ENCODE peak calls at places on chromosomes 6 and 20, in eight cellular contexts. M is colonic mucosa; J is activated CD4-positive, CD25-positive, alpha-beta regulatory T cell; X is kidney epithelial cell; E is HEK293T; T is GM23338; U is Peyer's patch; D is NCI-H2029. W is an unnamed sample.

GRCh38 chr20:19969507-19970255 is 47.5 kb upstream of the NAA20 start:
- DNase-seq in J (no peak), X (no peak), M (no peak), E (no peak), T (no peak), D (no peak), U (no peak), W (no peak)

GRCh38 chr6:158655569-158656450 is 6.0 kb downstream of the SYTL3 start:
- DNase-seq in J (no peak), M (no peak), X (no peak), T (no peak), D (peak), E (no peak), U (peak), W (peak)

GRCh38 chr20:54179946-54180345 is 6.2 kb upstream of the CYP24A1 start:
- DNase-seq in U (no peak), M (no peak), T (no peak), X (no peak), J (no peak), E (no peak), D (peak), W (peak)

GRCh38 chr6:111030008-111031006 is 48.5 kb downstream of the RPF2 start:
- DNase-seq in X (no peak), M (no peak), E (no peak), T (no peak), U (no peak), D (no peak), J (no peak), W (no peak)

GRCh38 chr6:6697620-6698019 is 109.1 kb downstream of the LY86 start:
- DNase-seq in M (no peak), T (no peak), X (no peak), D (no peak), J (no peak), E (no peak), U (no peak), W (no peak)

GRCh38 chr20:1460275-1460674 is 6.4 kb downstream of the NSFL1C start:
- DNase-seq in E (no peak), T (no peak), J (no peak), D (no peak), U (no peak), X (no peak), M (no peak), W (no peak)

GRCh38 chr20:57332105-57333089 is 2.8 kb downstream of the SPO11 start:
- DNase-seq in E (no peak), J (no peak), U (no peak), T (peak), D (no peak), X (no peak), M (no peak), W (no peak)

GRCh38 chr6:154277578-154278128 is 79.0 kb downstream of the IPCEF1 start:
- DNase-seq in E (no peak), D (no peak), T (no peak), J (no peak), U (no peak), M (no peak), X (no peak), W (no peak)

GRCh38 chr6:28880894-28881780 is 42.6 kb downstream of the TRIM27 start:
- DNase-seq in D (peak), U (peak), E (peak), T (peak), M (peak), X (no peak), J (peak), W (peak)

GRCh38 chr6:14046476-14047068 is 71.0 kb upstream of the CD83 start:
- DNase-seq in D (peak), E (peak), X (peak), T (peak), U (peak), M (peak), J (no peak), W (no peak)

GRCh38 chr6:129680633-129681032 is 29.3 kb downstream of the ARHGAP18 start:
- DNase-seq in X (no peak), E (no peak), J (no peak), M (no peak), U (no peak), T (no peak), D (no peak), W (no peak)

GRCh38 chr6:19697744-19698290 is 139.4 kb upstream of the ID4 start:
- DNase-seq in J (no peak), D (no peak), U (no peak), T (no peak), E (no peak), X (no peak), M (no peak), W (no peak)

GRCh38 chr6:161292650-161293281 is 18.9 kb upstream of the AGPAT4 start:
- DNase-seq in T (no peak), D (no peak), M (no peak), J (no peak), E (no peak), X (no peak), U (no peak), W (no peak)

GRCh38 chr20:1838479-1839279 is 56.5 kb upstream of the SIRPA start:
- DNase-seq in M (no peak), E (no peak), X (no peak), U (no peak), D (no peak), T (peak), J (no peak), W (no peak)

GRCh38 chr6:15421945-15422733 is 176.3 kb downstream of the JARID2 start:
- DNase-seq in J (no peak), E (no peak), D (no peak), T (no peak), U (no peak), M (no peak), X (no peak), W (no peak)

GRCh38 chr20:48325656-48326433 is 502.0 kb downstream of the PREX1 start:
- DNase-seq in M (no peak), T (no peak), J (no peak), U (no peak), X (no peak), E (no peak), D (no peak), W (no peak)

GRCh38 chr20:13187899-13188298 is 33.2 kb upstream of the ISM1 start:
- DNase-seq in D (no peak), E (no peak), J (no peak), T (no peak), X (no peak), U (no peak), M (no peak), W (no peak)

GRCh38 chr6:166796610-166797009 is 159.7 kb downstream of the RNASET2 start:
- DNase-seq in M (no peak), T (no peak), U (no peak), E (no peak), D (no peak), J (no peak), X (no peak), W (no peak)

GRCh38 chr20:9392892-9393857 is 121.2 kb upstream of the LAMP5 start:
- DNase-seq in X (no peak), T (peak), D (peak), E (peak), M (peak), U (no peak), J (no peak), W (peak)

GRCh38 chr6:161660666-161661571 is 387.1 kb upstream of the AGPAT4 start:
- DNase-seq in M (no peak), X (no peak), D (no peak), U (no peak), E (no peak), J (no peak), T (no peak), W (no peak)

GRCh38 chr20:17573493-17573892 is 3.6 kb downstream of the DSTN start:
- DNase-seq in M (no peak), J (no peak), T (no peak), X (no peak), E (no peak), D (no peak), U (no peak), W (no peak)

GRCh38 chr6:28167068-28167467 is 25.4 kb downstream of the ZKSCAN8 start:
- DNase-seq in D (no peak), T (no peak), J (no peak), E (no peak), M (no peak), U (no peak), X (peak), W (no peak)

GRCh38 chr6:111663692-111664564 is 58.2 kb upstream of the TRAF3IP2 start:
- DNase-seq in X (no peak), T (peak), U (no peak), D (no peak), E (no peak), J (no peak), M (no peak), W (peak)

GRCh38 chr6:151441390-151442166 is 10.3 kb downstream of the RMND1 start:
- DNase-seq in U (no peak), X (no peak), T (no peak), E (no peak), M (no peak), J (no peak), D (no peak), W (no peak)

GRCh38 chr6:90494067-90494773 is 92.7 kb downstream of the MAP3K7 start:
- DNase-seq in E (no peak), D (no peak), J (no peak), M (no peak), X (no peak), T (peak), U (no peak), W (no peak)

GRCh38 chr6:80468398-80468797 is 361.9 kb downstream of the BCKDHB start:
- DNase-seq in X (no peak), T (no peak), M (no peak), E (no peak), J (no peak), U (no peak), D (no peak), W (no peak)

GRCh38 chr20:385448-385847 is 4.9 kb downstream of the TRIB3 start:
- DNase-seq in J (no peak), M (no peak), X (no peak), D (no peak), T (no peak), U (no peak), E (no peak), W (no peak)

GRCh38 chr6:115765966-115766365 is 294.7 kb downstream of the FRK start:
- DNase-seq in U (no peak), M (no peak), D (no peak), E (no peak), T (no peak), X (no peak), J (no peak), W (no peak)

GRCh38 chr6:107185570-107185969 is 70.3 kb upstream of the BEND3 start:
- DNase-seq in E (peak), J (no peak), U (no peak), D (peak), T (peak), X (no peak), M (no peak), W (peak)

W was measured in DMS153.